ENCODE peak calls at places on chromosomes 11 and 22, in five cellular contexts. One of them, this sample, is unnamed.

GRCh38 chr11:96464695-96465307 is 75.0 kb downstream of the JRKL start:
- DNase-seq in heart left ventricle: no peak
- DNase-seq in RWPE1: peak
- DNase-seq in BJ: peak
- DNase-seq in endothelial cell: no peak
- DNase-seq in this sample: peak

GRCh38 chr11:2445948-2446551 is 1.2 kb downstream of the KCNQ1 start:
- DNase-seq in heart left ventricle: peak
- DNase-seq in RWPE1: no peak
- DNase-seq in BJ: no peak
- DNase-seq in endothelial cell: no peak
- DNase-seq in this sample: no peak

GRCh38 chr11:45669956-45670355 is 4.5 kb upstream of the CHST1 start:
- DNase-seq in heart left ventricle: no peak
- DNase-seq in RWPE1: no peak
- DNase-seq in BJ: no peak
- DNase-seq in endothelial cell: no peak
- DNase-seq in this sample: no peak

GRCh38 chr11:30545507-30545906 is 40.6 kb downstream of the MPPED2 start:
- DNase-seq in heart left ventricle: no peak
- DNase-seq in RWPE1: no peak
- DNase-seq in BJ: no peak
- DNase-seq in endothelial cell: no peak
- DNase-seq in this sample: no peak

GRCh38 chr11:28849053-28849452 is 740.9 kb downstream of the METTL15 start:
- DNase-seq in heart left ventricle: no peak
- DNase-seq in RWPE1: peak
- DNase-seq in BJ: no peak
- DNase-seq in endothelial cell: no peak
- DNase-seq in this sample: no peak

GRCh38 chr11:45748801-45749200 is 56.1 kb upstream of the SLC35C1 start:
- DNase-seq in heart left ventricle: no peak
- DNase-seq in RWPE1: no peak
- DNase-seq in BJ: no peak
- DNase-seq in endothelial cell: no peak
- DNase-seq in this sample: no peak

GRCh38 chr11:45607995-45608394 is 57.4 kb downstream of the CHST1 start:
- DNase-seq in heart left ventricle: no peak
- DNase-seq in RWPE1: no peak
- DNase-seq in BJ: no peak
- DNase-seq in endothelial cell: no peak
- DNase-seq in this sample: no peak

GRCh38 chr22:35705141-35705540 is 12.5 kb upstream of the APOL5 start:
- DNase-seq in heart left ventricle: no peak
- DNase-seq in RWPE1: peak
- DNase-seq in BJ: peak
- DNase-seq in endothelial cell: no peak
- DNase-seq in this sample: no peak

GRCh38 chr22:44933829-44934735 is 75.7 kb downstream of the PHF21B start:
- DNase-seq in heart left ventricle: no peak
- DNase-seq in RWPE1: no peak
- DNase-seq in BJ: no peak
- DNase-seq in endothelial cell: no peak
- DNase-seq in this sample: no peak

GRCh38 chr11:129785383-129786111 is 30.1 kb upstream of the TMEM45B start:
- DNase-seq in heart left ventricle: no peak
- DNase-seq in RWPE1: peak
- DNase-seq in BJ: no peak
- DNase-seq in endothelial cell: no peak
- DNase-seq in this sample: no peak

GRCh38 chr11:34316347-34317037 is 41.3 kb downstream of the ABTB2 start:
- DNase-seq in heart left ventricle: no peak
- DNase-seq in RWPE1: no peak
- DNase-seq in BJ: no peak
- DNase-seq in endothelial cell: no peak
- DNase-seq in this sample: no peak

GRCh38 chr11:2664331-2664730 is 35.5 kb downstream of the KCNQ1OT1 start:
- DNase-seq in heart left ventricle: no peak
- DNase-seq in RWPE1: no peak
- DNase-seq in BJ: no peak
- DNase-seq in endothelial cell: no peak
- DNase-seq in this sample: no peak

GRCh38 chr11:121964591-121964990 is 151.4 kb downstream of the BLID start:
- DNase-seq in heart left ventricle: no peak
- DNase-seq in RWPE1: peak
- DNase-seq in BJ: peak
- DNase-seq in endothelial cell: no peak
- DNase-seq in this sample: no peak

GRCh38 chr22:28094831-28095230 is 175.8 kb upstream of the PITPNB start:
- DNase-seq in heart left ventricle: no peak
- DNase-seq in RWPE1: no peak
- DNase-seq in BJ: no peak
- DNase-seq in endothelial cell: no peak
- DNase-seq in this sample: no peak

GRCh38 chr11:35308157-35308556 is 111.2 kb downstream of the SLC1A2 start:
- DNase-seq in heart left ventricle: no peak
- DNase-seq in RWPE1: no peak
- DNase-seq in BJ: no peak
- DNase-seq in endothelial cell: no peak
- DNase-seq in this sample: no peak

GRCh38 chr22:50445071-50445879 is 29.6 kb downstream of the SBF1 start:
- DNase-seq in heart left ventricle: peak
- DNase-seq in RWPE1: no peak
- DNase-seq in BJ: no peak
- DNase-seq in endothelial cell: no peak
- DNase-seq in this sample: no peak

GRCh38 chr22:36902143-36902911 is 11.1 kb upstream of the CSF2RB start:
- DNase-seq in heart left ventricle: no peak
- DNase-seq in RWPE1: no peak
- DNase-seq in BJ: no peak
- DNase-seq in endothelial cell: no peak
- DNase-seq in this sample: no peak

GRCh38 chr11:106683435-106683834 is 334.8 kb downstream of the GUCY1A2 start:
- DNase-seq in heart left ventricle: no peak
- DNase-seq in RWPE1: no peak
- DNase-seq in BJ: no peak
- DNase-seq in endothelial cell: no peak
- DNase-seq in this sample: peak

GRCh38 chr22:24060375-24060788 is 49.3 kb downstream of the CABIN1 start:
- DNase-seq in heart left ventricle: no peak
- DNase-seq in RWPE1: no peak
- DNase-seq in BJ: peak
- DNase-seq in endothelial cell: no peak
- DNase-seq in this sample: no peak

GRCh38 chr11:9972917-9973504 is 309.1 kb downstream of the SWAP70 start:
- DNase-seq in heart left ventricle: no peak
- DNase-seq in RWPE1: peak
- DNase-seq in BJ: no peak
- DNase-seq in endothelial cell: peak
- DNase-seq in this sample: peak

GRCh38 chr11:43789700-43790443 is 90.8 kb upstream of the ALKBH3 start:
- DNase-seq in heart left ventricle: no peak
- DNase-seq in RWPE1: peak
- DNase-seq in BJ: peak
- DNase-seq in endothelial cell: no peak
- DNase-seq in this sample: no peak

GRCh38 chr11:101880208-101880607 is 34.6 kb upstream of the CEP126 start:
- DNase-seq in heart left ventricle: no peak
- DNase-seq in RWPE1: no peak
- DNase-seq in BJ: no peak
- DNase-seq in endothelial cell: no peak
- DNase-seq in this sample: peak

GRCh38 chr22:29700949-29701927 is 18.6 kb upstream of the CABP7 start:
- DNase-seq in heart left ventricle: no peak
- DNase-seq in RWPE1: peak
- DNase-seq in BJ: no peak
- DNase-seq in endothelial cell: peak
- DNase-seq in this sample: peak
- TF ChIP-seq CTCF in heart left ventricle: no peak
- TF ChIP-seq CTCF in RWPE1: peak
- TF ChIP-seq CTCF in BJ: peak
- TF ChIP-seq CTCF in endothelial cell: no peak
- TF ChIP-seq CTCF in this sample: no peak

GRCh38 chr11:74033046-74033445 is 24.2 kb upstream of the UCP3 start:
- DNase-seq in heart left ventricle: no peak
- DNase-seq in RWPE1: no peak
- DNase-seq in BJ: no peak
- DNase-seq in endothelial cell: no peak
- DNase-seq in this sample: no peak
- TF ChIP-seq CTCF in heart left ventricle: no peak
- TF ChIP-seq CTCF in RWPE1: no peak
- TF ChIP-seq CTCF in BJ: no peak
- TF ChIP-seq CTCF in endothelial cell: no peak
- TF ChIP-seq CTCF in this sample: peak

GRCh38 chr11:8220261-8221024 is 43.2 kb downstream of the LMO1 start:
- DNase-seq in heart left ventricle: no peak
- DNase-seq in RWPE1: no peak
- DNase-seq in BJ: no peak
- DNase-seq in endothelial cell: no peak
- DNase-seq in this sample: no peak

GRCh38 chr11:8217926-8218325 is 45.8 kb downstream of the LMO1 start:
- DNase-seq in heart left ventricle: no peak
- DNase-seq in RWPE1: no peak
- DNase-seq in BJ: no peak
- DNase-seq in endothelial cell: no peak
- DNase-seq in this sample: no peak

GRCh38 chr11:8218409-8218808 is 45.3 kb downstream of the LMO1 start:
- DNase-seq in heart left ventricle: no peak
- DNase-seq in RWPE1: no peak
- DNase-seq in BJ: no peak
- DNase-seq in endothelial cell: no peak
- DNase-seq in this sample: no peak

GRCh38 chr11:8218840-8219239 is 44.8 kb downstream of the LMO1 start:
- DNase-seq in heart left ventricle: no peak
- DNase-seq in RWPE1: no peak
- DNase-seq in BJ: no peak
- DNase-seq in endothelial cell: no peak
- DNase-seq in this sample: no peak

GRCh38 chr11:8219257-8220021 is 44.2 kb downstream of the LMO1 start:
- DNase-seq in heart left ventricle: no peak
- DNase-seq in RWPE1: peak
- DNase-seq in BJ: no peak
- DNase-seq in endothelial cell: peak
- DNase-seq in this sample: peak
- TF ChIP-seq CTCF in heart left ventricle: peak
- TF ChIP-seq CTCF in RWPE1: peak
- TF ChIP-seq CTCF in BJ: peak
- TF ChIP-seq CTCF in endothelial cell: peak
- TF ChIP-seq CTCF in this sample: peak

DNA sequence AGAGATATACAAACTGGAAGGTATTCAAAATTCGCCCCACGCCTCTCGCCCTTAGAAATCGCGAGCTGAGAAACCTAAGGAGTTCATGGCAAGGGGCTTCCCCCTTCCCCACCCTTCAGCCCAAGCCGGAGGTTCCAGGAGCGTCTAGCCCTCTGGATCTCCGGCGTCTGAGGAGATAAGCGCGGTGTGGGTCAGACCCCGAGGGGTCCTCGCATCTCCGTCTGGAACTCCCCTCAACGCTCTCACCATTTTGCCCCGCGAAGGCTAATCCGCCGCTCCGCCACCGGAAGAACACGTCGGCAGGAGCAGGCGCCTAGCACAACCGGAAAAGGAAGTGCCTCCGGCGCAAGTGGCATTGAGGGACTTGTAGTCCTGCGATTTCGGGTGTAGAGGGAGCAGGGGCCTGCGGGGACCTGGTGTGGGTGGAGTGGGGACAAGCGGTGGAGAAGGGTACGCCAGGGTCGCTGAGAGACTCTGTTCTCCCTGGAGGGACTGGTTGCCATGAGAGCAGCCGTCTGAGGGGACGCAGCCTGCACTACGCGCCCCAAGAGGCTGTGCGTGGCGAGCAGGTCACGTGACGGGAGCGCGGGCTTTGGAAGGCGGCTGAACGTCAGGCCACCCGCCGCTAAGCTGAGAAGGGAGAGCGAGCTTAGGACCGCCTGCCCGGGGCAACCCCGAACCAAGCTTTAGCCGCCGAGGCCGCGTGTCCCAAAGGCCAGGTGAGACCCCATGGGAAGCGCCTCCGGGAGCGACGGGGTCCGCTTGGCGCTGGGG is at the start of the genes FEN1 and TMEM258:
- DNase-seq in heart left ventricle: peak
- DNase-seq in RWPE1: peak
- DNase-seq in BJ: peak
- DNase-seq in endothelial cell: peak
- DNase-seq in this sample: peak
- TF ChIP-seq CTCF in heart left ventricle: no peak
- TF ChIP-seq CTCF in RWPE1: no peak
- TF ChIP-seq CTCF in BJ: no peak
- TF ChIP-seq CTCF in endothelial cell: no peak
- TF ChIP-seq CTCF in this sample: no peak

This sample was measured in GM12865.